ENCODE peak calls at places on chromosome 11, in five cellular contexts. One of them, this sample, is unnamed.

GRCh38 chr11:19846654-19847330 is 134.2 kb downstream of the NAV2 start:
- DNase-seq in cardiac muscle cell: no peak
- DNase-seq in heart left ventricle: peak; percentile 35
- DNase-seq in astrocyte of the spinal cord: peak; percentile 67
- DNase-seq in CD8-positive, alpha-beta T cell: no peak
- DNase-seq in this sample: peak; percentile 58

GRCh38 chr11:123473941-123474668 is 44.0 kb downstream of the GRAMD1B start:
- DNase-seq in CD8-positive, alpha-beta T cell: no peak
- DNase-seq in astrocyte of the spinal cord: peak; percentile 93
- DNase-seq in heart left ventricle: no peak
- DNase-seq in cardiac muscle cell: no peak
- DNase-seq in this sample: no peak

GRCh38 chr11:79439430-79439892 is 1.4 kb downstream of the TENM4 start:
- DNase-seq in cardiac muscle cell: no peak
- DNase-seq in CD8-positive, alpha-beta T cell: no peak
- DNase-seq in heart left ventricle: peak; percentile 34
- DNase-seq in astrocyte of the spinal cord: peak; percentile 59
- DNase-seq in this sample: no peak

GRCh38 chr11:123798513-123799252 is 7.5 kb downstream of the OR6M1 start:
- DNase-seq in CD8-positive, alpha-beta T cell: no peak
- DNase-seq in heart left ventricle: no peak
- DNase-seq in astrocyte of the spinal cord: no peak
- DNase-seq in cardiac muscle cell: no peak
- DNase-seq in this sample: no peak

GRCh38 chr11:93622043-93622442 is 39.4 kb upstream of the CEP295 start:
- DNase-seq in heart left ventricle: no peak
- DNase-seq in cardiac muscle cell: no peak
- DNase-seq in astrocyte of the spinal cord: no peak
- DNase-seq in CD8-positive, alpha-beta T cell: no peak
- DNase-seq in this sample: no peak

GRCh38 chr11:74311352-74311926 is at the start of gene P4HA3:
- DNase-seq in astrocyte of the spinal cord: peak; percentile 55
- DNase-seq in heart left ventricle: peak; percentile 73
- DNase-seq in cardiac muscle cell: peak; percentile 68
- DNase-seq in CD8-positive, alpha-beta T cell: peak; percentile 12
- DNase-seq in this sample: no peak

GRCh38 chr11:2761131-2762030 is 61.6 kb upstream of the KCNQ1OT1 start:
- DNase-seq in heart left ventricle: peak; percentile 18
- DNase-seq in cardiac muscle cell: no peak
- DNase-seq in CD8-positive, alpha-beta T cell: no peak
- DNase-seq in astrocyte of the spinal cord: no peak
- DNase-seq in this sample: no peak

GRCh38 chr11:126476256-126476970 is 120.9 kb downstream of the ST3GAL4 start:
- DNase-seq in cardiac muscle cell: no peak
- DNase-seq in astrocyte of the spinal cord: no peak
- DNase-seq in CD8-positive, alpha-beta T cell: no peak
- DNase-seq in heart left ventricle: no peak
- DNase-seq in this sample: no peak

GRCh38 chr11:27700351-27701261 is at the start of gene BDNF:
- DNase-seq in heart left ventricle: peak; percentile 28
- DNase-seq in astrocyte of the spinal cord: peak; percentile 59
- DNase-seq in cardiac muscle cell: peak; percentile 44
- DNase-seq in CD8-positive, alpha-beta T cell: no peak
- DNase-seq in this sample: no peak

GRCh38 chr11:126833020-126833419 is 167.6 kb downstream of the KIRREL3 start:
- DNase-seq in heart left ventricle: no peak
- DNase-seq in cardiac muscle cell: no peak
- DNase-seq in astrocyte of the spinal cord: no peak
- DNase-seq in CD8-positive, alpha-beta T cell: no peak
- DNase-seq in this sample: no peak

GRCh38 chr11:31883435-31883834 is 72.3 kb upstream of the PAX6 start:
- DNase-seq in astrocyte of the spinal cord: no peak
- DNase-seq in heart left ventricle: no peak
- DNase-seq in cardiac muscle cell: no peak
- DNase-seq in CD8-positive, alpha-beta T cell: no peak
- DNase-seq in this sample: no peak

GRCh38 chr11:15941206-15941770 is 415.1 kb downstream of the SOX6 start:
- DNase-seq in astrocyte of the spinal cord: peak; percentile 35
- DNase-seq in cardiac muscle cell: peak; percentile 6
- DNase-seq in CD8-positive, alpha-beta T cell: no peak
- DNase-seq in heart left ventricle: no peak
- DNase-seq in this sample: peak; percentile 35

GRCh38 chr11:2912498-2912897 is 16.7 kb downstream of the PHLDA2 start:
- DNase-seq in cardiac muscle cell: no peak
- DNase-seq in astrocyte of the spinal cord: peak; percentile 89
- DNase-seq in heart left ventricle: no peak
- DNase-seq in CD8-positive, alpha-beta T cell: no peak
- DNase-seq in this sample: peak; percentile 53

GRCh38 chr11:95065336-95065735 is 1.4 kb upstream of the SRSF8 start:
- DNase-seq in CD8-positive, alpha-beta T cell: no peak
- DNase-seq in astrocyte of the spinal cord: no peak
- DNase-seq in cardiac muscle cell: no peak
- DNase-seq in heart left ventricle: no peak
- DNase-seq in this sample: no peak

GRCh38 chr11:26960265-26960664 is 33.6 kb upstream of the FIBIN start:
- DNase-seq in CD8-positive, alpha-beta T cell: no peak
- DNase-seq in heart left ventricle: no peak
- DNase-seq in astrocyte of the spinal cord: no peak
- DNase-seq in cardiac muscle cell: no peak
- DNase-seq in this sample: no peak

GRCh38 chr11:70603756-70604211 is 205.5 kb downstream of the CTTN start:
- DNase-seq in heart left ventricle: no peak
- DNase-seq in astrocyte of the spinal cord: no peak
- DNase-seq in CD8-positive, alpha-beta T cell: no peak
- DNase-seq in cardiac muscle cell: no peak
- DNase-seq in this sample: no peak

GRCh38 chr11:121892131-121892681 is 223.8 kb downstream of the BLID start:
- DNase-seq in heart left ventricle: peak; percentile 30
- DNase-seq in cardiac muscle cell: peak; percentile 12
- DNase-seq in CD8-positive, alpha-beta T cell: no peak
- DNase-seq in astrocyte of the spinal cord: peak; percentile 86
- DNase-seq in this sample: peak; percentile 84

GRCh38 chr11:62600367-62601113 is 1.1 kb downstream of the MTA2 start:
- DNase-seq in CD8-positive, alpha-beta T cell: no peak
- DNase-seq in heart left ventricle: peak; percentile 39
- DNase-seq in astrocyte of the spinal cord: no peak
- DNase-seq in cardiac muscle cell: no peak
- DNase-seq in this sample: no peak

GRCh38 chr11:17077240-17077519 is 287 bp downstream of the RPS13 start:
- DNase-seq in CD8-positive, alpha-beta T cell: no peak
- DNase-seq in heart left ventricle: no peak
- DNase-seq in cardiac muscle cell: peak; percentile 58
- DNase-seq in astrocyte of the spinal cord: no peak
- DNase-seq in this sample: no peak

GRCh38 chr11:63491614-63492372 is 826 bp upstream of the PLAAT5 start:
- DNase-seq in astrocyte of the spinal cord: no peak
- DNase-seq in CD8-positive, alpha-beta T cell: no peak
- DNase-seq in cardiac muscle cell: no peak
- DNase-seq in heart left ventricle: no peak
- DNase-seq in this sample: no peak

GRCh38 chr11:21806982-21807749 is 385.7 kb upstream of the ANO5 start:
- DNase-seq in CD8-positive, alpha-beta T cell: no peak
- DNase-seq in astrocyte of the spinal cord: no peak
- DNase-seq in cardiac muscle cell: no peak
- DNase-seq in heart left ventricle: no peak
- DNase-seq in this sample: no peak

GRCh38 chr11:114607753-114608459 is 12.3 kb upstream of the NXPE4 start:
- DNase-seq in CD8-positive, alpha-beta T cell: no peak
- DNase-seq in cardiac muscle cell: no peak
- DNase-seq in heart left ventricle: no peak
- DNase-seq in astrocyte of the spinal cord: no peak
- DNase-seq in this sample: no peak

GRCh38 chr11:88352139-88352538 is 14.6 kb upstream of the CTSC start:
- DNase-seq in heart left ventricle: no peak
- DNase-seq in CD8-positive, alpha-beta T cell: no peak
- DNase-seq in astrocyte of the spinal cord: peak; percentile 61
- DNase-seq in cardiac muscle cell: no peak
- DNase-seq in this sample: peak; percentile 61

GRCh38 chr11:1779034-1779805 is 15.5 kb upstream of the CTSD start:
- DNase-seq in CD8-positive, alpha-beta T cell: no peak
- DNase-seq in cardiac muscle cell: no peak
- DNase-seq in astrocyte of the spinal cord: no peak
- DNase-seq in heart left ventricle: no peak
- DNase-seq in this sample: no peak

GRCh38 chr11:47234669-47235075 is 13.9 kb downstream of the ACP2 start:
- DNase-seq in astrocyte of the spinal cord: peak; percentile 54
- DNase-seq in CD8-positive, alpha-beta T cell: peak; percentile 45
- DNase-seq in cardiac muscle cell: no peak
- DNase-seq in heart left ventricle: peak; percentile 36
- DNase-seq in this sample: peak; percentile 59
- H3K4me3 ChIP-seq in astrocyte of the spinal cord: no peak overlapping the region
- H3K4me3 ChIP-seq in CD8-positive, alpha-beta T cell: peak overlapping the region; percentile 50
- H3K4me3 ChIP-seq in cardiac muscle cell: no peak overlapping the region
- H3K4me3 ChIP-seq in heart left ventricle: no peak overlapping the region
- H3K4me3 ChIP-seq in this sample: no peak overlapping the region

DNA sequence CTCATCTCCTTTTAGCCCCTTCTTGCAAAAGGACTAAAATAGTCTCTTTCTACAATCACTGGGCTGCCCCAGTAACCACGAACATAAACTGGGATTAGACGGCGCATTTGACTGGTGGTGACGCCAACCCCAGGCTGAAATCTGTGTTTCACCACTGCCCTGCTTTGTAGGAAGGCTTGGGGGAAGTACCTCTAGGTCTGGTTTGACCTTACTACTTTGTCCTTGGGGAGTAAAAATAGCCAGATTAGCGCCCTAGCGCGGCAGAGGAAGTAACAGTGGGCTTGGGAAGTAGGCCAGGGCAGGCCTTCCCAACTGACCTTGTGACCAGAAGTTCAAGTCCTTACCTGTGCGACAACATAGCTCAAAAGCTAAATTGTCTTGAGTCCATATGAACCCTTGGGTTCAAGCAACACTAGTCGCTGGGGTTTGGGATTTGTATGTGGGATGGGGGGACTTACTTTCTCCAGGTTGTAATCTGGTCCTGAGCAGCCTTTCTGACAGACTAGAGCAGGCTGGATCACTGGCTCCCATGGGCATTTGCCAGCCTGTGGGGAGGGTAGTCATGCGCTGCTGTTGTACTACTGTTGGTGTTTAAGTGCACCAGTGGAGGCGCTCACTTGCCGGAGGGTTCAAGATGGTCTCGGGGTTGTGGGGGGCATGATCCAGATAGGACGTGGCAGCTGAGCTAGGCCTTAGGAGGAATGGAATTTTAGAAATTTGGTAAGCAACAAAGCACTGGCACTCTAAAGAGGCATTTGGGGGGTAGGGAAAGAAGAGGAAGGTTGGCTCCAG is 953 bp upstream of the PACS1 start:
- DNase-seq in astrocyte of the spinal cord: peak; percentile 44
- DNase-seq in CD8-positive, alpha-beta T cell: no peak
- DNase-seq in heart left ventricle: peak; percentile 76
- DNase-seq in cardiac muscle cell: peak; percentile 57
- DNase-seq in this sample: no peak
- TF ChIP-seq CTCF in astrocyte of the spinal cord: peak; percentile 21
- TF ChIP-seq CTCF in CD8-positive, alpha-beta T cell: no peak
- TF ChIP-seq CTCF in heart left ventricle: no peak
- TF ChIP-seq CTCF in cardiac muscle cell: peak; percentile 13
- TF ChIP-seq CTCF in this sample: peak; percentile 28

DNA sequence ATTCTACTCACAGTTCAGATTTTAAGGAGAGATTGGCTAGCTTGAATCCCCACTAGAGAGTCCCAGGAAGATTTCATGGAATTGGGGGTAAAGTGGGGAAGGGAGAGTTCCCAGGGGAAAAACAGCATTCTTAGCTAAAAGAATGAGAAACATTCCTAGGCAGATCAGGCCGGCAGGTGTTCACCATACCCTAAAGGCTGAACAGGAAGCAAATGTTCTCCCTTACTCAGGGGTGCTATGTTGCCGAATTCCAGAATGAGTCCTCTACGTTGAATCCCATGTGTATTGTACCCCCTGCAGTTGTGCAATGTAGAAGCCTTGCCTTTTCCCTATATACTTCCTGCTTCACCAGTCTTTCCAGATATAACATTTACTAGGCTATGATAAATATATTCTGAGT is 135.2 kb upstream of the NCAM1 start:
- DNase-seq in CD8-positive, alpha-beta T cell: no peak
- DNase-seq in cardiac muscle cell: no peak
- DNase-seq in heart left ventricle: no peak
- DNase-seq in astrocyte of the spinal cord: no peak
- DNase-seq in this sample: no peak
- H3K4me3 ChIP-seq in CD8-positive, alpha-beta T cell: no peak overlapping the region
- H3K4me3 ChIP-seq in cardiac muscle cell: no peak overlapping the region
- H3K4me3 ChIP-seq in heart left ventricle: no peak overlapping the region
- H3K4me3 ChIP-seq in astrocyte of the spinal cord: no peak overlapping the region
- H3K4me3 ChIP-seq in this sample: no peak overlapping the region

GRCh38 chr11:11163256-11163655 is 189.8 kb downstream of the CSNK2A3 start:
- DNase-seq in heart left ventricle: no peak
- DNase-seq in cardiac muscle cell: no peak
- DNase-seq in CD8-positive, alpha-beta T cell: no peak
- DNase-seq in astrocyte of the spinal cord: no peak
- DNase-seq in this sample: no peak
- TF ChIP-seq CTCF in heart left ventricle: no peak
- TF ChIP-seq CTCF in cardiac muscle cell: peak; percentile 9
- TF ChIP-seq CTCF in CD8-positive, alpha-beta T cell: no peak
- TF ChIP-seq CTCF in astrocyte of the spinal cord: peak; percentile 4
- TF ChIP-seq CTCF in this sample: no peak

DNA sequence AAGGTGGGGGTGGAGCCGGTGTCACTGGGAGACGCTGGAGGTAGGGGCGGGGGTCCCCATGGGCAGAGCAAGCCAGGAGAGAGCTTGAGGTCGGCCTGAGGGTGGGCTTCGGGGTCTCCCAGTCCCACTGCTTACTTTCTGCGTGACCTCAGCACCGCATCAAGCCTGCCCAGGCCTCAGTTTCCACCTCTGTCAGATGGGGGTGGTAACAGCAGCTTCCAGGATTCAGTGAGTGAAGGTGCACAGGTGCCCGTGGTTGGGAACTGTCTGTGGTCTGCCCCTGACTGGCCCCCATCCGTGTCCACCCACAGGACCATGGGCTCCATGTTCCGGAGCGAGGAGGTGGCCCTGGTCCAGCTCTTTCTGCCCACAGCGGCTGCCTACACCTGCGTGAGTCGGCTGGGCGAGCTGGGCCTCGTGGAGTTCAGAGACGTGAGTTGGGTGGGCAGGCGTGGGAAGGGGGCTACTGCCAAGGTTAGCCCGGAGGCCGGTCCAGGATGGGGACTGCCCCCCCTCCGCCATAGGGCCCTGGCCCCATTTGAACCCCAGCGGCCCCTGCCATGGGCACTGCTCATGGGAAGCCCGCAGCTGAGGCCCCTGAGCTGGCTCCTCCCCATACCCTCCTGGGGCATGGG is 2.2 kb downstream of the TCIRG1 start:
- DNase-seq in CD8-positive, alpha-beta T cell: no peak
- DNase-seq in astrocyte of the spinal cord: no peak
- DNase-seq in cardiac muscle cell: no peak
- DNase-seq in heart left ventricle: no peak
- DNase-seq in this sample: no peak
- H3K4me3 ChIP-seq in CD8-positive, alpha-beta T cell: peak overlapping the region; percentile 90
- H3K4me3 ChIP-seq in astrocyte of the spinal cord: peak overlapping the region; percentile 58
- H3K4me3 ChIP-seq in cardiac muscle cell: no peak overlapping the region
- H3K4me3 ChIP-seq in heart left ventricle: peak overlapping the region; percentile 90
- H3K4me3 ChIP-seq in this sample: peak overlapping the region; percentile 21

DNA sequence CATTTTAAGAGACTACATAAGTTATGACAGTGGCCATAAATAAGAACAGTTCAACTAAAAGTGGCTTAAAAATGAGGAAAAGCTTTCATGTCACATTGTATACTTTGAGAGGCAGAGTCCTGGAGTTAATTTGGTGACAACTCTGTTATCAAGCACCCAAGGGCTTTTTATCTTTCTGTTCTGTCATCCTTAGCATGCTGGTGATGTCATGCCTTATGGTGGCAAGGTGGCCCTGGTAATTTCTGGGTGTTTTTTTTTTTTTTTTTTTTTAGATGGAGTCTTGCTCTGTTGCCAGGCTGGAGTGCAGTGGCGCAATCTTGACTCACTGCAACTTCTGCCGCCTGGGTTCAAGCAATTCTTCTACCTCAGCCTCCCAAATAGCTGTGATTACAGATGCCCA is 158.8 kb downstream of the AASDHPPT start:
- DNase-seq in astrocyte of the spinal cord: no peak
- DNase-seq in CD8-positive, alpha-beta T cell: no peak
- DNase-seq in cardiac muscle cell: no peak
- DNase-seq in heart left ventricle: no peak
- DNase-seq in this sample: no peak
- TF ChIP-seq CTCF in astrocyte of the spinal cord: no peak
- TF ChIP-seq CTCF in CD8-positive, alpha-beta T cell: no peak
- TF ChIP-seq CTCF in cardiac muscle cell: no peak
- TF ChIP-seq CTCF in heart left ventricle: no peak
- TF ChIP-seq CTCF in this sample: no peak